ENCODE peak calls at places on chromosomes 5 and 9, in four cellular contexts. H is foreskin fibroblast, B is cardiac fibroblast, S is right lobe of liver. T is an unnamed sample.

GRCh38 chr9:117247271-117247670 is 167.6 kb downstream of the ASTN2 start:
- DNase-seq in H (no peak), B (no peak), S (no peak), T (no peak)

GRCh38 chr5:10469253-10470030 is 27.8 kb downstream of the ROPN1L start:
- DNase-seq in H (peak), B (no peak), S (no peak), T (no peak)

GRCh38 chr5:121681200-121681855 is 170.4 kb upstream of the FTMT start:
- DNase-seq in H (no peak), B (no peak), S (no peak), T (no peak)

GRCh38 chr9:123354806-123355508 is 1.0 kb upstream of the CRB2 start:
- DNase-seq in H (no peak), B (no peak), S (no peak), T (no peak)

GRCh38 chr5:173802670-173803165 is 85.4 kb upstream of the CPEB4 start:
- DNase-seq in H (peak), B (peak), S (peak), T (peak)

GRCh38 chr9:134396258-134396742 is 70.0 kb downstream of the RXRA start:
- DNase-seq in H (no peak), B (no peak), S (peak), T (no peak)

GRCh38 chr5:116865651-116866050 is 291.0 kb upstream of the SEMA6A start:
- DNase-seq in H (no peak), B (no peak), S (no peak), T (no peak)

GRCh38 chr9:134483361-134484184 is 157.3 kb downstream of the RXRA start:
- DNase-seq in H (no peak), B (no peak), S (no peak), T (no peak)

GRCh38 chr9:15999422-16000339 is 446.8 kb downstream of the CCDC171 start:
- DNase-seq in H (peak), B (peak), S (no peak), T (no peak)

GRCh38 chr9:84169240-84169639 is 171.3 kb downstream of the SLC28A3 start:
- DNase-seq in H (peak), B (no peak), S (no peak), T (no peak)

GRCh38 chr5:76379316-76379715 is 23.8 kb upstream of the IQGAP2 start:
- DNase-seq in H (no peak), B (no peak), S (no peak), T (no peak)

GRCh38 chr5:148268556-148268955 is at the start of gene SPINK13:
- DNase-seq in H (peak), B (peak), S (no peak), T (peak)

GRCh38 chr9:12930906-12931305 is 156.1 kb downstream of the LURAP1L start:
- DNase-seq in H (no peak), B (peak), S (no peak), T (no peak)

GRCh38 chr5:88140396-88140862 is 128.2 kb downstream of the TMEM161B start:
- DNase-seq in H (no peak), B (no peak), S (no peak), T (no peak)

GRCh38 chr5:65728219-65728618 is 6.2 kb downstream of the NLN start:
- DNase-seq in H (no peak), B (no peak), S (no peak), T (no peak)

GRCh38 chr5:177307544-177308363 is 3.9 kb downstream of the MXD3 start:
- DNase-seq in H (no peak), B (no peak), S (no peak), T (peak)

GRCh38 chr5:13354611-13355010 is 589.9 kb downstream of the DNAH5 start:
- DNase-seq in H (no peak), B (no peak), S (no peak), T (no peak)

GRCh38 chr5:160565376-160565775 is 143.7 kb downstream of the PTTG1 start:
- DNase-seq in H (no peak), B (no peak), S (no peak), T (no peak)

GRCh38 chr5:80747922-80748321 is 93.1 kb upstream of the DHFR start:
- DNase-seq in H (no peak), B (no peak), S (no peak), T (no peak)

GRCh38 chr5:14871084-14871572 is 450 bp downstream of the ANKH start:
- DNase-seq in H (no peak), B (no peak), S (peak), T (peak)

GRCh38 chr9:17609312-17610005 is 30.6 kb downstream of the SH3GL2 start:
- DNase-seq in H (no peak), B (no peak), S (no peak), T (no peak)

DNA sequence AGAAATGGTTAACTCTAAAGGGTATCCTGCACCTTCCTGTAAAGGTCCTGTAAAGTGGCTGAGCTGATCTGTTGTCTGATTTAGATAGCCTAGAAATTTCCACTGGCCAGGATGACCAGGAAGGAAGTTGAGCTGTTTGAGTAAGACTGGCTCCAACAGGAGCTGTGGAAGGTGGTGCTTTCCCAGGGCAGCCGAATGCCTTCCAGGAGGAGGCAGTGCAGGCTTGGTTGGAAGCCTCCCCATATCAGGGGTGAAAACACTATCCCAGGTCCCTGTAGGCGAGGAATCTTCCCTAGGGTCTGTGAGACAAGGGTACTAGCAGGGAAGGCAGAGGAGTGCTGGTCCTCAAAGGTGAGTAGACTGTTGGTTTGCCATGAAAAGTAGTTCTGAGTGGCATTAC is 98.4 kb downstream of the LIX1 start:
- DNase-seq in H (peak), B (peak), S (no peak), T (no peak)
- TF ChIP-seq CTCF in H (peak), B (peak), S (peak), T (peak)

GRCh38 chr5:164600929-164601535 is 1095.6 kb downstream of the MAT2B start:
- DNase-seq in H (no peak), B (no peak), S (no peak), T (no peak)
- H3K4me3 ChIP-seq in H (no peak), B (no peak), S (no peak), T (no peak)

GRCh38 chr5:31823477-31823876 is 184.5 kb downstream of the PDZD2 start:
- DNase-seq in H (no peak), B (no peak), S (no peak), T (no peak)
- TF ChIP-seq CTCF in H (no peak), B (no peak), S (no peak), T (no peak)

GRCh38 chr9:72949918-72950325 is 2.9 kb downstream of the ALDH1A1 start:
- DNase-seq in H (no peak), B (no peak), S (no peak), T (no peak)
- H3K4me3 ChIP-seq in H (peak), B (no peak), S (peak), T (peak)

GRCh38 chr5:66757834-66758396 is 161.7 kb downstream of the MAST4 start:
- DNase-seq in H (no peak), B (no peak), S (no peak), T (no peak)
- TF ChIP-seq CTCF in H (no peak), B (no peak), S (no peak), T (no peak)

DNA sequence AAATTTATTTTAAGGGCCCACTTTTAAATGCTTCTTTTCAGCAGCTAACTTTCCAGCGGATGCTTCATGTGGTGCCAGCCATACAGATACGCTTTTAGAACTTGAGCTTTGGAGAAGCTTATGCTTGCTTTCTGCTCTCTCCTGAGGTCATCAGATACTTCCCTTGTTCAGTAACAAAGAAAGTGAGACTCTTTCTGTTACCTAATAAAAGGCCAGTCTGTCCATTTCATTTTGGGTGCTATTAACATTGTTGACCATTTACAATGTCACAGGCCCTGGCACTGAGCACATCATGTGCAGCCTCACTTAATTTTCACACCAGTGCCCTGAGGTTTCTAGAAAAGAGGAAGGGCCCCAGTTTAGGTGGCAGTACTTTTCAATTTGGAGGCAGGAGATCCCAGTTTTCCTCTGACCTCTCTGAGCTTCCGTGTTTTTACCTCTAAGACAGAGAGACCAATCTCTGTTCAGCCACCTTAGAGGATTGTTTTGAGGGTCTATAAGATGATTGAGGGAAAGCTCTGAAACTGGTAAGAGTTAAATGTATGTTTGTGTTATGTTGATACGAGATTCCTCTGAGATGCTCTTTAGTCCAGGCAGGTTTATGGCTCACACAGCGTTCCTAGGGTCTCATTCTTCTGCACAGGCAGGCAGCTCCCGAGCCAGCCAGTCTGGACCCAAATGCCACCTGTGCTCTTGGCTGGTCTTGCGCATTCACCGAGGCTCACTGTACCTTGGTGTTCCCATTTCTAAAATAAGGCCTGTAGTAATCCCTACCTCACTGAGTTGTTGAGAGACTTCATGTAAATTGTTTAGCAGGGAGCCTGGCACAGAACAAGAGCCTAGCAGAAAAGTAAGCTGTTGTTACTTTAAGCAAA is 4.4 kb downstream of the ABL1 start:
- DNase-seq in H (no peak), B (no peak), S (no peak), T (no peak)
- H3K4me3 ChIP-seq in H (peak), B (no peak), S (no peak), T (peak)

DNA sequence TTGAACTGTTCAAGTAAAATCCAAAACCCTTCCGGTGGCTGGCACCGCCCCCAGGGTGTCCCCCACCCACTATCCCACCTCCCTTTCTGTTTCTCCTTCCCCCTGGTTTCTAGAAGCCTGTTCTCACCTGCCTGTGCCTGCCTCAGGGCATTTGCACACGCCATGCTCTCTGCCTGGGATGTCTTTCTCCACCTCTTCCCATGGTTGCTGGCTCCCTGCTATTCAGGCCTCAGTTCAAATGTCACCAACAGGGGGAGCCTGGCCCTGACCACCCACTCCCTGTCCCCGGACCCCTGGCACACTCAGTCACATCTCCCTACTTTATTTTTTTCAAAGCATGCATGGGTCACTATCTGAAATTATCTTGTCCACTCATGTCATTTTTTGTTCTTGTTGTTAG is 39.9 kb upstream of the EEIG1 start:
- DNase-seq in H (no peak), B (no peak), S (no peak), T (no peak)
- TF ChIP-seq CTCF in H (peak), B (peak), S (peak), T (no peak)

DNA sequence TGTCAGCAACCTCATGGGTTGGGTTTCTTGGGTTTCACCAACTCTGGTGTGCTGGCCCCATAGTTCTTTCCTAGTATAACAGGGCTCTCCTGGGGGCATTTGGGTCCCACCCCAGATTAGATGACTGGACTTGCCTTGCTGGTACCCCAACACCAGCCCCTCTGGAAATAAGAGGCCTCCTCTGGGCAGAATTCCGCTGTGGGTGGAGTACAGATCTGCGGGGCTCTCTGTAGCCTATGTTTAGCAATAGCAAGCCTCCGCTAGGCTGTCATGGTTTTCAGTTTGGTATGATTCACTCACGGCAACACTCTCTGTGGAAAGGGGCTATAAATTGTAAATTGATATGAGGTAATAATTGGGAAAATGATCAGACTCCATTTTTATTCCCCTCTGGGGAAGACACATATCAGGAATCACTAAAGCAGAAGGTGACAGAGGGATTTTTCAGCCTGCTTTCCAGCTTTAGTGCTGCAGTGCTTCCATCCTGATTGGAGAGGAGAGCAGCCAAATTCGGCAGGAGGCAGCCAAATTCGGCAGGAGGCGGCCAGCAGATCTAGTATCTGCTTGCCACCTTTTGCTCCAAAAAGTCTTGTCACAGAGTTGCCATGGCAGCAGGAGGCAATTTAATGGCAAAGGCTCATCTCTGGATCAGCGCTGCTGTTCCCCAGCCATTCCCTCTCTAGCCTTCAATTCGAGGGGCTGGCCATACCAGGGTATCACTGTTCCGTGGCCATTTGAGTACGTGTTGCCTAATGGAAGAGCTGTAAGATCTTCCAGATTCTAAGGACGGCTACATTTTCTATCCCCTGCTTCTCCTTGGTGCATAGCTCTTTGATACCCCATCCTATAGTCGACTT is 84.6 kb downstream of the SLC44A1 start:
- DNase-seq in H (no peak), B (no peak), S (no peak), T (no peak)
- H3K4me3 ChIP-seq in H (no peak), B (no peak), S (no peak), T (no peak)